ENCODE peak calls at places on chromosome 16, in six cellular contexts. M, R, A, W, N and G are unnamed samples.

GRCh38 chr16:66668777-66669444 is 27.6 kb downstream of the CMTM4 start:
- DNase-seq in N (no peak), W (no peak), M (no peak), R (no peak), A (no peak), G (no peak)

GRCh38 chr16:17802566-17802965 is 331.8 kb upstream of the XYLT1 start:
- DNase-seq in N (no peak), M (no peak), A (no peak), R (no peak), W (no peak), G (no peak)

GRCh38 chr16:68356249-68356918 is 45.6 kb downstream of the PRMT7 start:
- DNase-seq in W (no peak), A (peak), R (no peak), N (no peak), M (no peak), G (no peak)

GRCh38 chr16:71230122-71230845 is at the start of gene HYDIN:
- DNase-seq in W (peak), N (peak), R (peak), M (peak), A (no peak), G (peak)

GRCh38 chr16:21666772-21667171 is 3.0 kb downstream of the OTOA start:
- DNase-seq in A (no peak), R (no peak), W (no peak), M (no peak), N (peak), G (peak)

GRCh38 chr16:66443269-66443652 is 16.2 kb downstream of the BEAN1 start:
- DNase-seq in N (no peak), R (no peak), A (no peak), W (no peak), M (no peak), G (no peak)

GRCh38 chr16:80804061-80804450 is 342 bp downstream of the CDYL2 start:
- DNase-seq in A (peak), N (no peak), M (peak), W (peak), R (no peak), G (peak)

GRCh38 chr16:70695351-70696070 is 9.7 kb upstream of the MTSS2 start:
- DNase-seq in N (peak), R (no peak), A (peak), W (peak), M (no peak), G (no peak)

GRCh38 chr16:89579351-89579750 is 3.8 kb downstream of the CPNE7 start:
- DNase-seq in A (no peak), M (no peak), N (no peak), R (no peak), W (no peak), G (no peak)

GRCh38 chr16:30741461-30741914 is 6.7 kb upstream of the PHKG2 start:
- DNase-seq in N (no peak), A (no peak), R (no peak), M (no peak), W (peak), G (no peak)

GRCh38 chr16:73065617-73066313 is 17.8 kb upstream of the ZFHX3 start:
- DNase-seq in N (peak), W (no peak), A (no peak), M (no peak), R (no peak), G (no peak)

GRCh38 chr16:75074920-75075687 is 41.5 kb downstream of the LDHD start:
- DNase-seq in W (peak), M (no peak), R (no peak), N (no peak), A (peak), G (no peak)

GRCh38 chr16:17607075-17607509 is 136.3 kb upstream of the XYLT1 start:
- DNase-seq in W (no peak), N (no peak), A (no peak), R (no peak), M (no peak), G (no peak)

GRCh38 chr16:89412811-89413210 is 77.5 kb downstream of the ANKRD11 start:
- DNase-seq in N (peak), M (no peak), R (no peak), W (no peak), A (no peak), G (peak)

GRCh38 chr16:1639840-1640239 is 27.7 kb downstream of the CRAMP1 start:
- DNase-seq in N (no peak), W (no peak), A (no peak), R (no peak), M (no peak), G (no peak)

GRCh38 chr16:20610192-20610891 is 34.2 kb upstream of the ACSM2B start:
- DNase-seq in N (no peak), W (peak), M (no peak), A (no peak), R (no peak), G (no peak)

GRCh38 chr16:14278749-14279148 is 207.6 kb downstream of the MRTFB start:
- DNase-seq in A (no peak), W (no peak), N (no peak), R (no peak), M (no peak), G (no peak)

GRCh38 chr16:57316390-57317017 is 32.0 kb upstream of the PLLP start:
- DNase-seq in R (no peak), W (no peak), M (no peak), A (no peak), N (no peak), G (no peak)

GRCh38 chr16:586645-587590 is 2.9 kb upstream of the RAB40C start:
- DNase-seq in N (no peak), W (no peak), A (no peak), R (no peak), M (no peak), G (no peak)

GRCh38 chr16:586047-586644 is 3.7 kb upstream of the RAB40C start:
- DNase-seq in R (no peak), A (no peak), W (no peak), M (no peak), N (no peak), G (no peak)

GRCh38 chr16:583470-583814 is 6.4 kb upstream of the RAB40C start:
- DNase-seq in R (no peak), A (no peak), N (no peak), W (no peak), M (no peak), G (no peak)

GRCh38 chr16:583815-584591 is 5.9 kb upstream of the RAB40C start:
- DNase-seq in W (no peak), A (no peak), R (no peak), N (no peak), M (peak), G (no peak)

GRCh38 chr16:585351-585750 is 4.5 kb upstream of the RAB40C start:
- DNase-seq in A (no peak), M (no peak), N (peak), W (no peak), R (no peak), G (no peak)
- TF ChIP-seq CTCF in A (no peak), M (no peak), N (peak), W (no peak), R (peak), G (no peak)

DNA sequence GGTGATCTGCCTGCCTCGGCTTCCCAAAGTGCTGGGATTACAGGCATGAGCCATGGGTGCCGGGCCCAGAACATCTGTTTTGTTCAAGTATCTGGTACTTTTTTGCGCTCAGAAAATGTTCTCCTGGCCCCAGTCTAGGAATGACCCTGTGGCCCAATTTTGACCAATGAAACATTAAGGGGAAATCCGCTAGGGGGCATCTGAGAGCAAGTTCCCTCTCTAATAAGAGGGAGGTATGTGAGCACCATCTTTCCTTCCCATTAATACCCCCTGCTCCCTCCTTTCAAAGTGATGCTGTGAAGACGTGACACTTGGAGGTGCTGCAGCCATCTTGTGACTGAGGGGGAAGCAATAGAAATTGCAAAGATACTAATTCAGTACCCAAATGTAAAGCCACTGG is 16.5 kb upstream of the CLEC3A start:
- DNase-seq in M (no peak), N (peak), R (no peak), W (no peak), A (no peak), G (peak)
- TF ChIP-seq CTCF in M (no peak), N (peak), R (peak), W (no peak), A (no peak), G (peak)

GRCh38 chr16:11020388-11020787 is 76.0 kb downstream of the CLEC16A start:
- DNase-seq in M (no peak), A (no peak), N (no peak), W (no peak), R (no peak), G (no peak)
- TF ChIP-seq CTCF in M (no peak), A (no peak), N (no peak), W (no peak), R (no peak), G (no peak)

GRCh38 chr16:28526201-28527099 is 12.3 kb downstream of the NUPR1 start:
- DNase-seq in N (no peak), M (no peak), A (no peak), R (no peak), W (no peak), G (no peak)
- TF ChIP-seq CTCF in N (no peak), M (no peak), A (no peak), R (no peak), W (no peak), G (no peak)